ENCODE peak calls at places on chromosome 9, in six cellular contexts. One of them, this sample, is unnamed.

GRCh38 chr9:124256517-124257069 is 1.2 kb upstream of the NEK6 start:
- DNase-seq in bronchial epithelial cell: peak; percentile 77
- DNase-seq in HL-60: no peak
- DNase-seq in neural progenitor cell: peak; percentile 52
- DNase-seq in hepatocyte: peak; percentile 54
- DNase-seq in kidney epithelial cell: peak; percentile 94
- DNase-seq in this sample: no peak

GRCh38 chr9:94250456-94250855 is 8.6 kb upstream of the ZNF169 start:
- DNase-seq in HL-60: no peak
- DNase-seq in bronchial epithelial cell: peak; percentile 22
- DNase-seq in kidney epithelial cell: no peak
- DNase-seq in hepatocyte: no peak
- DNase-seq in neural progenitor cell: peak; percentile 32
- DNase-seq in this sample: no peak

GRCh38 chr9:37971107-37971459 is 67.2 kb upstream of the SLC25A51 start:
- DNase-seq in kidney epithelial cell: no peak
- DNase-seq in bronchial epithelial cell: no peak
- DNase-seq in HL-60: no peak
- DNase-seq in hepatocyte: no peak
- DNase-seq in neural progenitor cell: no peak
- DNase-seq in this sample: no peak

GRCh38 chr9:98191615-98192502 is 578 bp downstream of the CORO2A start:
- DNase-seq in HL-60: peak; percentile 44
- DNase-seq in hepatocyte: peak; percentile 69
- DNase-seq in neural progenitor cell: peak; percentile 45
- DNase-seq in bronchial epithelial cell: peak; percentile 45
- DNase-seq in kidney epithelial cell: no peak
- DNase-seq in this sample: no peak

GRCh38 chr9:89036383-89036782 is 45.1 kb downstream of the S1PR3 start:
- DNase-seq in HL-60: peak; percentile 57
- DNase-seq in kidney epithelial cell: no peak
- DNase-seq in hepatocyte: no peak
- DNase-seq in bronchial epithelial cell: no peak
- DNase-seq in neural progenitor cell: no peak
- DNase-seq in this sample: no peak

GRCh38 chr9:93188426-93189368 is 4.8 kb downstream of the WNK2 start:
- DNase-seq in hepatocyte: no peak
- DNase-seq in neural progenitor cell: peak; percentile 38
- DNase-seq in HL-60: no peak
- DNase-seq in kidney epithelial cell: no peak
- DNase-seq in bronchial epithelial cell: no peak
- DNase-seq in this sample: no peak

GRCh38 chr9:90458485-90458884 is 184.1 kb downstream of the DIRAS2 start:
- DNase-seq in kidney epithelial cell: no peak
- DNase-seq in neural progenitor cell: peak; percentile 27
- DNase-seq in hepatocyte: peak; percentile 82
- DNase-seq in HL-60: no peak
- DNase-seq in bronchial epithelial cell: no peak
- DNase-seq in this sample: no peak

GRCh38 chr9:138098908-138099791 is 221.6 kb downstream of the CACNA1B start:
- DNase-seq in hepatocyte: no peak
- DNase-seq in kidney epithelial cell: no peak
- DNase-seq in bronchial epithelial cell: no peak
- DNase-seq in HL-60: no peak
- DNase-seq in neural progenitor cell: no peak
- DNase-seq in this sample: no peak

GRCh38 chr9:74333633-74334032 is 163.5 kb upstream of the RORB start:
- DNase-seq in kidney epithelial cell: no peak
- DNase-seq in hepatocyte: no peak
- DNase-seq in bronchial epithelial cell: no peak
- DNase-seq in neural progenitor cell: no peak
- DNase-seq in HL-60: no peak
- DNase-seq in this sample: no peak

GRCh38 chr9:38619556-38620447 is 594 bp downstream of the ANKRD18A start:
- DNase-seq in hepatocyte: peak; percentile 14
- DNase-seq in neural progenitor cell: peak; percentile 52
- DNase-seq in kidney epithelial cell: no peak
- DNase-seq in bronchial epithelial cell: no peak
- DNase-seq in HL-60: no peak
- DNase-seq in this sample: no peak

GRCh38 chr9:27548055-27548741 is 18.6 kb upstream of the MOB3B start:
- DNase-seq in kidney epithelial cell: no peak
- DNase-seq in neural progenitor cell: peak; percentile 62
- DNase-seq in hepatocyte: peak; percentile 69
- DNase-seq in HL-60: no peak
- DNase-seq in bronchial epithelial cell: peak; percentile 52
- DNase-seq in this sample: no peak

GRCh38 chr9:133702798-133703570 is 35.2 kb downstream of the SARDH start:
- DNase-seq in HL-60: no peak
- DNase-seq in bronchial epithelial cell: no peak
- DNase-seq in neural progenitor cell: no peak
- DNase-seq in hepatocyte: no peak
- DNase-seq in kidney epithelial cell: no peak
- DNase-seq in this sample: no peak

GRCh38 chr9:36207016-36207415 is 16.3 kb downstream of the CLTA start:
- DNase-seq in kidney epithelial cell: peak; percentile 58
- DNase-seq in HL-60: no peak
- DNase-seq in neural progenitor cell: no peak
- DNase-seq in bronchial epithelial cell: peak; percentile 30
- DNase-seq in hepatocyte: no peak
- DNase-seq in this sample: no peak

GRCh38 chr9:99192786-99193465 is 28.8 kb downstream of the ALG2 start:
- DNase-seq in hepatocyte: no peak
- DNase-seq in HL-60: no peak
- DNase-seq in bronchial epithelial cell: peak; percentile 9
- DNase-seq in neural progenitor cell: no peak
- DNase-seq in kidney epithelial cell: no peak
- DNase-seq in this sample: no peak

GRCh38 chr9:104747565-104748358 is at the start of gene NIPSNAP3A:
- DNase-seq in HL-60: peak; percentile 68
- DNase-seq in bronchial epithelial cell: peak; percentile 57
- DNase-seq in kidney epithelial cell: no peak
- DNase-seq in neural progenitor cell: peak; percentile 85
- DNase-seq in hepatocyte: peak; percentile 91
- DNase-seq in this sample: peak; percentile 53

GRCh38 chr9:133658442-133659431 is 22.6 kb downstream of the DBH start:
- DNase-seq in bronchial epithelial cell: peak; percentile 4
- DNase-seq in HL-60: no peak
- DNase-seq in hepatocyte: peak; percentile 83
- DNase-seq in kidney epithelial cell: no peak
- DNase-seq in neural progenitor cell: peak; percentile 67
- DNase-seq in this sample: no peak

GRCh38 chr9:89993678-89994630 is 389.1 kb downstream of the GADD45G start:
- DNase-seq in bronchial epithelial cell: no peak
- DNase-seq in hepatocyte: peak; percentile 77
- DNase-seq in HL-60: peak; percentile 87
- DNase-seq in neural progenitor cell: no peak
- DNase-seq in kidney epithelial cell: no peak
- DNase-seq in this sample: no peak

GRCh38 chr9:5784526-5785315 is 48.2 kb downstream of the ERMP1 start:
- DNase-seq in bronchial epithelial cell: no peak
- DNase-seq in kidney epithelial cell: no peak
- DNase-seq in hepatocyte: no peak
- DNase-seq in neural progenitor cell: no peak
- DNase-seq in HL-60: no peak
- DNase-seq in this sample: no peak

GRCh38 chr9:116868212-116868611 is 181.1 kb downstream of the TRIM32 start:
- DNase-seq in HL-60: no peak
- DNase-seq in neural progenitor cell: peak; percentile 20
- DNase-seq in hepatocyte: peak; percentile 40
- DNase-seq in kidney epithelial cell: peak; percentile 80
- DNase-seq in bronchial epithelial cell: no peak
- DNase-seq in this sample: no peak

GRCh38 chr9:14441976-14442651 is 128.2 kb upstream of the NFIB start:
- DNase-seq in kidney epithelial cell: no peak
- DNase-seq in bronchial epithelial cell: no peak
- DNase-seq in neural progenitor cell: peak; percentile 58
- DNase-seq in HL-60: no peak
- DNase-seq in hepatocyte: peak; percentile 39
- DNase-seq in this sample: no peak
- TF ChIP-seq CTCF in kidney epithelial cell: peak; percentile 24
- TF ChIP-seq CTCF in bronchial epithelial cell: peak; percentile 7
- TF ChIP-seq CTCF in neural progenitor cell: peak; percentile 57
- TF ChIP-seq CTCF in HL-60: no peak
- TF ChIP-seq CTCF in hepatocyte: peak; percentile 20
- TF ChIP-seq CTCF in this sample: no peak

GRCh38 chr9:122227576-122227903 is 1.2 kb downstream of the LHX6 start:
- DNase-seq in hepatocyte: no peak
- DNase-seq in bronchial epithelial cell: no peak
- DNase-seq in HL-60: no peak
- DNase-seq in kidney epithelial cell: no peak
- DNase-seq in neural progenitor cell: no peak
- DNase-seq in this sample: no peak
- H3K4me3 ChIP-seq in hepatocyte: no peak overlapping the region
- H3K4me3 ChIP-seq in bronchial epithelial cell: no peak overlapping the region
- H3K4me3 ChIP-seq in HL-60: no peak overlapping the region
- H3K4me3 ChIP-seq in kidney epithelial cell: no peak overlapping the region
- H3K4me3 ChIP-seq in neural progenitor cell: peak overlapping the region; percentile 29
- H3K4me3 ChIP-seq in this sample: no peak overlapping the region

DNA sequence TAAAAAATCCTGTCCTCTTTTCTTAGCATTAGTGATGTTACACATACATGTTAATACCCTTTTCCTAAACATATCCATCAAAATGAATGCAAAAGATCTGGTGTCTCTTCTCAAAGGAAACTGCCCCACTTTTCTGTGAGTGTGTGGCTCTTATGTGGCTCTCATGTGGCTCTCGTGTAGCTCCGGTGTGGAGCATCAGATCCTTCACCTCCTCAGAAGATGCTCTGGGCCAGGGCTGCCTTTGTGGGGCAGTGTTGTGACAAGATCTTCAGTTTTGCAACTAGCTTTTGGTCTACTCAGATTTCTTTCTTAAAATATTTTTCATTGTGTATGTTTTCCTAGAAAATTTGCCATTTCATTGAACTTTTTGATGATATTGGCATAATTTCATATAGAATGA is 19.3 kb downstream of the GARNL3 start:
- DNase-seq in HL-60: no peak
- DNase-seq in kidney epithelial cell: peak; percentile 9
- DNase-seq in bronchial epithelial cell: peak; percentile 30
- DNase-seq in neural progenitor cell: peak; percentile 21
- DNase-seq in hepatocyte: peak; percentile 52
- DNase-seq in this sample: no peak
- TF ChIP-seq CTCF in HL-60: no peak
- TF ChIP-seq CTCF in kidney epithelial cell: peak; percentile 21
- TF ChIP-seq CTCF in bronchial epithelial cell: peak; percentile 36
- TF ChIP-seq CTCF in neural progenitor cell: no peak
- TF ChIP-seq CTCF in hepatocyte: peak; percentile 52
- TF ChIP-seq CTCF in this sample: peak; percentile 27

GRCh38 chr9:112175796-112176315 is 759 bp upstream of the SUSD1 start:
- DNase-seq in kidney epithelial cell: no peak
- DNase-seq in bronchial epithelial cell: no peak
- DNase-seq in neural progenitor cell: peak; percentile 32
- DNase-seq in HL-60: no peak
- DNase-seq in hepatocyte: no peak
- DNase-seq in this sample: no peak
- H3K4me3 ChIP-seq in kidney epithelial cell: peak overlapping the region; percentile 28
- H3K4me3 ChIP-seq in bronchial epithelial cell: peak overlapping the region; percentile 46
- H3K4me3 ChIP-seq in neural progenitor cell: peak overlapping the region; percentile 87
- H3K4me3 ChIP-seq in HL-60: no peak overlapping the region
- H3K4me3 ChIP-seq in hepatocyte: peak overlapping the region; percentile 77
- H3K4me3 ChIP-seq in this sample: no peak overlapping the region

GRCh38 chr9:95292226-95292625 is 25.3 kb downstream of the FANCC start:
- DNase-seq in HL-60: no peak
- DNase-seq in neural progenitor cell: no peak
- DNase-seq in hepatocyte: no peak
- DNase-seq in bronchial epithelial cell: no peak
- DNase-seq in kidney epithelial cell: no peak
- DNase-seq in this sample: no peak

GRCh38 chr9:95302471-95302870 is 15.0 kb downstream of the FANCC start:
- DNase-seq in kidney epithelial cell: no peak
- DNase-seq in hepatocyte: no peak
- DNase-seq in bronchial epithelial cell: no peak
- DNase-seq in neural progenitor cell: no peak
- DNase-seq in HL-60: no peak
- DNase-seq in this sample: no peak

GRCh38 chr9:95297760-95298159 is 19.7 kb downstream of the FANCC start:
- DNase-seq in hepatocyte: no peak
- DNase-seq in kidney epithelial cell: no peak
- DNase-seq in bronchial epithelial cell: no peak
- DNase-seq in HL-60: no peak
- DNase-seq in neural progenitor cell: no peak
- DNase-seq in this sample: no peak

GRCh38 chr9:95296761-95297160 is 20.7 kb downstream of the FANCC start:
- DNase-seq in hepatocyte: no peak
- DNase-seq in kidney epithelial cell: no peak
- DNase-seq in HL-60: no peak
- DNase-seq in bronchial epithelial cell: no peak
- DNase-seq in neural progenitor cell: no peak
- DNase-seq in this sample: no peak

GRCh38 chr9:95297316-95297715 is 20.2 kb downstream of the FANCC start:
- DNase-seq in kidney epithelial cell: no peak
- DNase-seq in HL-60: no peak
- DNase-seq in bronchial epithelial cell: peak; percentile 67
- DNase-seq in hepatocyte: no peak
- DNase-seq in neural progenitor cell: no peak
- DNase-seq in this sample: no peak
- TF ChIP-seq CTCF in kidney epithelial cell: no peak
- TF ChIP-seq CTCF in HL-60: no peak
- TF ChIP-seq CTCF in bronchial epithelial cell: no peak
- TF ChIP-seq CTCF in hepatocyte: no peak
- TF ChIP-seq CTCF in neural progenitor cell: no peak
- TF ChIP-seq CTCF in this sample: no peak

GRCh38 chr9:113592806-113593575 is 129.5 kb downstream of the RGS3 start:
- DNase-seq in HL-60: no peak
- DNase-seq in kidney epithelial cell: no peak
- DNase-seq in neural progenitor cell: no peak
- DNase-seq in bronchial epithelial cell: no peak
- DNase-seq in hepatocyte: no peak
- DNase-seq in this sample: peak; percentile 85
- H3K4me3 ChIP-seq in HL-60: no peak overlapping the region
- H3K4me3 ChIP-seq in kidney epithelial cell: no peak overlapping the region
- H3K4me3 ChIP-seq in neural progenitor cell: peak overlapping the region; percentile 28
- H3K4me3 ChIP-seq in bronchial epithelial cell: no peak overlapping the region
- H3K4me3 ChIP-seq in hepatocyte: no peak overlapping the region
- H3K4me3 ChIP-seq in this sample: no peak overlapping the region